ENCODE peak calls at places on chromosomes 16 and 17, in six cellular contexts. One of them, this sample, is unnamed.

GRCh38 chr17:16398270-16399267 is 16.8 kb upstream of the TRPV2 start:
- DNase-seq in suprapubic skin: no peak
- DNase-seq in thoracic aorta: no peak
- DNase-seq in upper lobe of left lung: no peak
- DNase-seq in adipocyte: no peak
- DNase-seq in fibroblast of lung: no peak
- DNase-seq in this sample: no peak

GRCh38 chr16:80063028-80063767 is 462.7 kb upstream of the MAF start:
- DNase-seq in adipocyte: no peak
- DNase-seq in thoracic aorta: no peak
- DNase-seq in fibroblast of lung: no peak
- DNase-seq in upper lobe of left lung: no peak
- DNase-seq in suprapubic skin: no peak
- DNase-seq in this sample: no peak

GRCh38 chr17:63665527-63666214 is 34.3 kb downstream of the LIMD2 start:
- DNase-seq in thoracic aorta: no peak
- DNase-seq in fibroblast of lung: no peak
- DNase-seq in adipocyte: no peak
- DNase-seq in upper lobe of left lung: no peak
- DNase-seq in suprapubic skin: no peak
- DNase-seq in this sample: no peak

GRCh38 chr17:6467567-6467966 is 23.3 kb downstream of the PIMREG start:
- DNase-seq in adipocyte: no peak
- DNase-seq in suprapubic skin: no peak
- DNase-seq in upper lobe of left lung: no peak
- DNase-seq in fibroblast of lung: no peak
- DNase-seq in thoracic aorta: no peak
- DNase-seq in this sample: peak

GRCh38 chr16:22356930-22357634 is 17.3 kb downstream of the CDR2 start:
- DNase-seq in thoracic aorta: no peak
- DNase-seq in suprapubic skin: no peak
- DNase-seq in adipocyte: no peak
- DNase-seq in fibroblast of lung: peak
- DNase-seq in upper lobe of left lung: no peak
- DNase-seq in this sample: no peak

GRCh38 chr16:7025616-7026190 is 306.9 kb upstream of the RBFOX1 start:
- DNase-seq in upper lobe of left lung: peak
- DNase-seq in fibroblast of lung: no peak
- DNase-seq in suprapubic skin: peak
- DNase-seq in thoracic aorta: no peak
- DNase-seq in adipocyte: peak
- DNase-seq in this sample: no peak

GRCh38 chr17:45293413-45294211 is 23.2 kb downstream of the MAP3K14 start:
- DNase-seq in suprapubic skin: peak
- DNase-seq in adipocyte: peak
- DNase-seq in fibroblast of lung: peak
- DNase-seq in thoracic aorta: peak
- DNase-seq in upper lobe of left lung: no peak
- DNase-seq in this sample: peak

GRCh38 chr16:50552476-50553101 is 4.4 kb downstream of the NKD1 start:
- DNase-seq in adipocyte: no peak
- DNase-seq in upper lobe of left lung: no peak
- DNase-seq in suprapubic skin: no peak
- DNase-seq in thoracic aorta: no peak
- DNase-seq in fibroblast of lung: no peak
- DNase-seq in this sample: no peak

GRCh38 chr17:45052052-45052772 is 780 bp upstream of the DCAKD start:
- DNase-seq in suprapubic skin: peak
- DNase-seq in upper lobe of left lung: peak
- DNase-seq in fibroblast of lung: peak
- DNase-seq in adipocyte: peak
- DNase-seq in thoracic aorta: no peak
- DNase-seq in this sample: peak

GRCh38 chr16:2429037-2429770 is at the start of gene CCNF:
- DNase-seq in upper lobe of left lung: peak
- DNase-seq in fibroblast of lung: peak
- DNase-seq in thoracic aorta: peak
- DNase-seq in adipocyte: peak
- DNase-seq in suprapubic skin: peak
- DNase-seq in this sample: peak

GRCh38 chr17:2700031-2700490 is 11.5 kb downstream of the CLUH start:
- DNase-seq in upper lobe of left lung: peak
- DNase-seq in adipocyte: no peak
- DNase-seq in suprapubic skin: peak
- DNase-seq in fibroblast of lung: no peak
- DNase-seq in thoracic aorta: no peak
- DNase-seq in this sample: peak

GRCh38 chr16:65375651-65376050 is 253.8 kb upstream of the CDH11 start:
- DNase-seq in suprapubic skin: no peak
- DNase-seq in upper lobe of left lung: no peak
- DNase-seq in fibroblast of lung: peak
- DNase-seq in thoracic aorta: no peak
- DNase-seq in adipocyte: no peak
- DNase-seq in this sample: no peak

GRCh38 chr17:49209061-49209571 is 1.3 kb downstream of the GNGT2 start:
- DNase-seq in suprapubic skin: no peak
- DNase-seq in fibroblast of lung: no peak
- DNase-seq in thoracic aorta: no peak
- DNase-seq in adipocyte: no peak
- DNase-seq in upper lobe of left lung: no peak
- DNase-seq in this sample: peak

GRCh38 chr17:31470592-31470991 is 79.1 kb downstream of the RAB11FIP4 start:
- DNase-seq in adipocyte: no peak
- DNase-seq in suprapubic skin: no peak
- DNase-seq in fibroblast of lung: no peak
- DNase-seq in upper lobe of left lung: no peak
- DNase-seq in thoracic aorta: no peak
- DNase-seq in this sample: peak

GRCh38 chr16:78742501-78743283 is 643.2 kb downstream of the WWOX start:
- DNase-seq in fibroblast of lung: peak
- DNase-seq in upper lobe of left lung: no peak
- DNase-seq in thoracic aorta: no peak
- DNase-seq in suprapubic skin: no peak
- DNase-seq in adipocyte: no peak
- DNase-seq in this sample: no peak
- H3K4me3 ChIP-seq in fibroblast of lung: peak
- H3K4me3 ChIP-seq in upper lobe of left lung: no peak
- H3K4me3 ChIP-seq in thoracic aorta: peak
- H3K4me3 ChIP-seq in suprapubic skin: no peak
- H3K4me3 ChIP-seq in adipocyte: no peak
- H3K4me3 ChIP-seq in this sample: no peak

GRCh38 chr16:85136213-85136704 is 24.0 kb upstream of the CIBAR2 start:
- DNase-seq in upper lobe of left lung: no peak
- DNase-seq in suprapubic skin: no peak
- DNase-seq in adipocyte: peak
- DNase-seq in thoracic aorta: no peak
- DNase-seq in fibroblast of lung: no peak
- DNase-seq in this sample: peak

GRCh38 chr16:85138073-85138824 is 26.0 kb upstream of the CIBAR2 start:
- DNase-seq in thoracic aorta: no peak
- DNase-seq in suprapubic skin: no peak
- DNase-seq in fibroblast of lung: no peak
- DNase-seq in adipocyte: no peak
- DNase-seq in upper lobe of left lung: no peak
- DNase-seq in this sample: peak

GRCh38 chr16:85134794-85135153 is 22.5 kb upstream of the CIBAR2 start:
- DNase-seq in thoracic aorta: no peak
- DNase-seq in fibroblast of lung: no peak
- DNase-seq in upper lobe of left lung: peak
- DNase-seq in adipocyte: no peak
- DNase-seq in suprapubic skin: no peak
- DNase-seq in this sample: peak

GRCh38 chr16:85137323-85138072 is 25.2 kb upstream of the CIBAR2 start:
- DNase-seq in upper lobe of left lung: peak
- DNase-seq in fibroblast of lung: peak
- DNase-seq in suprapubic skin: peak
- DNase-seq in thoracic aorta: peak
- DNase-seq in adipocyte: peak
- DNase-seq in this sample: peak

DNA sequence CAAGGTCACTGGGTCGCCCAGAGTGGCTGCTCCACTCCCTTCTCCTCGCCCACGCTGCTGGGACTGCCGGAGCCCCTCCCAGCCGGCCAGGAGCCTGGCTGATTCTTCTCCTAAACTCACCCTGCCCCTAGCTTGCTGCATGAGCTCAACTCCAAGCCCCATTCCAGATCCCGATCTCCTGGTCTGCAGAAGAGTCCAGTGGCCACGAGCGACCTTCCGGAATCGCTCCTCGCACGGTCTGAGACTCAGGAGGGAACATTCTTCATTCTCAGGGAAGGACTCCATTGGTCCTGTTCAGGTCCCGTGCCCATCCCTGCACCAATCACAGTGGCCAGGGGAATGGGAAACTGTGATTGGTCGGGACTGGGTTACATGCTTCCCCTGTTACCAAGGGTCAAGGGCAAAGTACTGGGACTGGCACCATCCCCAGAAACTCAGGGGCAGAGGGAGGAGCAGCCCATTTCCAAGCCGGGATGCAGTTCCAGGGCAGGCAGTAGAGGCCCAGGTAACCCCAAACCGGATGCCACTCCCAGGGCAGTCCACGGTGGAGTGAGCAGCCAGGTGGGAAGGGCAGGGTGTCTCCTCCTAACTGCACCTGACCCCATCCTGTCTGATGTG is 24.5 kb upstream of the CIBAR2 start:
- DNase-seq in suprapubic skin: no peak
- DNase-seq in fibroblast of lung: no peak
- DNase-seq in thoracic aorta: no peak
- DNase-seq in adipocyte: peak
- DNase-seq in upper lobe of left lung: no peak
- DNase-seq in this sample: peak
- H3K4me3 ChIP-seq in suprapubic skin: peak
- H3K4me3 ChIP-seq in fibroblast of lung: no peak
- H3K4me3 ChIP-seq in thoracic aorta: peak
- H3K4me3 ChIP-seq in adipocyte: peak
- H3K4me3 ChIP-seq in upper lobe of left lung: peak
- H3K4me3 ChIP-seq in this sample: peak

DNA sequence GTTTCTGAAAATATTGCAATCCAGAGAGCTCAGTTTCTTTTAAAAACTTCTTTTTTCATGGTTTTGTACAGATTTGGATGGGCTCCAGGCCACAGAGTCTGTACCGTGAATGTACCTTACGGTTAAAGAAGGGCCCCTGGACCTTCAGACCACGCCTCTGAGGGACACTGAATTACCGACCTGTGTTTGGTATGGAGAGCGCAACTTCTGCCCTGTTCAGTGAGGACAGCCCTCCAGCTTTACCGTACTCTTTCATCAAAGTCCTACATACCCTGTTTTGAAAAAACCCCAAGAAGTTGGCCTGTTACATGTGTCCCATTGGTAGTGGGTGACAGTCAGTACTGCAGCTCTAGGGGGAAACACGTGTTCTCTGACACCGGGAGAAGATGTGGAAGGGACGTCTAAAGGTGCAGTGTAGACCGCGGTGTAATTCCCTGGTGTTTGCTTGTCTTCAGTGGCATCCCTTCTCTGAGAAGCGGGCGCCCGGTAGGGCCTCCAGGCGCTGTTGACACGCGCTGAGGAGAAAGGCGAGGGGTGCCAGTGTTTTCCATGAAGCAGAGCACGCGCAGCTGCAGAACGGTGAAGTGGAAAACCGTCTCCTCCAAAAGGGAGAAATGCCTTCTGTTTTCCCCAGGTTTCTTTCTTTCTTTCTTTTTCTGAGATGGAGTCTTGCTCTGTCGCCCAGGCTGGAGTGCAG is 6.2 kb downstream of the PGS1 start:
- DNase-seq in suprapubic skin: no peak
- DNase-seq in fibroblast of lung: no peak
- DNase-seq in adipocyte: no peak
- DNase-seq in upper lobe of left lung: no peak
- DNase-seq in thoracic aorta: no peak
- DNase-seq in this sample: peak
- H3K4me3 ChIP-seq in suprapubic skin: no peak
- H3K4me3 ChIP-seq in fibroblast of lung: no peak
- H3K4me3 ChIP-seq in adipocyte: peak
- H3K4me3 ChIP-seq in upper lobe of left lung: no peak
- H3K4me3 ChIP-seq in thoracic aorta: peak
- H3K4me3 ChIP-seq in this sample: peak

GRCh38 chr17:43213545-43213944 is 1.9 kb downstream of the TMEM106A start:
- DNase-seq in fibroblast of lung: no peak
- DNase-seq in adipocyte: no peak
- DNase-seq in upper lobe of left lung: no peak
- DNase-seq in thoracic aorta: no peak
- DNase-seq in suprapubic skin: no peak
- DNase-seq in this sample: no peak

GRCh38 chr17:43211123-43211479 is 574 bp upstream of the TMEM106A start:
- DNase-seq in thoracic aorta: no peak
- DNase-seq in suprapubic skin: no peak
- DNase-seq in fibroblast of lung: no peak
- DNase-seq in adipocyte: peak
- DNase-seq in upper lobe of left lung: no peak
- DNase-seq in this sample: no peak

GRCh38 chr17:43212641-43213490 is 1.2 kb downstream of the TMEM106A start:
- DNase-seq in fibroblast of lung: peak
- DNase-seq in thoracic aorta: no peak
- DNase-seq in adipocyte: peak
- DNase-seq in suprapubic skin: no peak
- DNase-seq in upper lobe of left lung: no peak
- DNase-seq in this sample: no peak

GRCh38 chr17:43210576-43210975 is 1.1 kb upstream of the TMEM106A start:
- DNase-seq in fibroblast of lung: no peak
- DNase-seq in adipocyte: no peak
- DNase-seq in suprapubic skin: no peak
- DNase-seq in thoracic aorta: no peak
- DNase-seq in upper lobe of left lung: no peak
- DNase-seq in this sample: no peak

DNA sequence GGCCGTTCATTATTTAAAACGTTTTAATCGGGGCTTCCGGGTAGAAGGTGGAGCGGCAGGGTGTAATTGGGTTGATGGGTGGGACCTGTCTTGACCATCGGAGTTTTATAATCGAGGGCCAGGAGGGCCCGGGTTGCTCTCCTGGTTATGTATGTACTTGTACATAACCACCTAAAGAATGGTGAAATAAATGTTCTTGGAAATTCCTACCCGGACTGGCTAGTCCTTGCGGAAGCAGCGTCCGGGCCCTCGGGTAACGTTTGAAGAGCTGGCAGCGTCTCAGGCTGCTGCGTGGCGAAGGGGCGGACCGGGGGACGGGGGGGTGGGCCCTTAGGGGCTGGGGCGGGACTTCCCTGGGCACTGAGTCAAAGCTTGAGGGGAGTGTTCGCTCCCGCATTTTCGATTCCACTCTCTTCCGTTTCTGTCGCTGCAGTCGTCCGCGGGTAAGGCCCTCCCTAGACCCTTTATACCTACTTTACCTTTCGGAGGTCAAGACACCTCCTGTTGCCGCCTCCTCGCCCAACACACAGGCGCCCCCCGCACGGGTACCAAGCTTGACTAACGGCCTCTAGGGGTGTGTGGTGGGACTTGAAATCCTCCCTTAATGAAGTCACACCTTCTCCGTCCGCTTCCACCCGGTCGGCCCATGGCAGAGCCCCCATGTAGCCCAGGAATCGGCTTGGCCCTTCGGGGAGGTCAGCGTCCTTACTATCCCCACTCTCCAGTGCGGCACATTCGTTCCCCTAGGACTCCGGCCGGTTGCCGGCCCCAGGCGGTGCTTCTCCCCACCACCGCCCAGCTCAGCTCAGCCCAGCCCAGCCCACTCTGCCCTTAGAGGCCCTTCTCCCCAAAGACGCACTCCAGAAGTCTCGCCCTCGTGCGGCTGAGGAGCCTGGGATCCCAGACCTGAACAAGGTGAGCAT is at the start of gene TMEM106A:
- DNase-seq in thoracic aorta: peak
- DNase-seq in fibroblast of lung: peak
- DNase-seq in adipocyte: peak
- DNase-seq in suprapubic skin: peak
- DNase-seq in upper lobe of left lung: peak
- DNase-seq in this sample: peak
- H3K4me3 ChIP-seq in thoracic aorta: peak
- H3K4me3 ChIP-seq in fibroblast of lung: peak
- H3K4me3 ChIP-seq in adipocyte: peak
- H3K4me3 ChIP-seq in suprapubic skin: peak
- H3K4me3 ChIP-seq in upper lobe of left lung: peak
- H3K4me3 ChIP-seq in this sample: peak

GRCh38 chr16:67430504-67431076 is 331 bp upstream of the HSD11B2 start:
- DNase-seq in fibroblast of lung: no peak
- DNase-seq in suprapubic skin: no peak
- DNase-seq in upper lobe of left lung: peak
- DNase-seq in thoracic aorta: no peak
- DNase-seq in adipocyte: no peak
- DNase-seq in this sample: peak
- H3K4me3 ChIP-seq in fibroblast of lung: no peak
- H3K4me3 ChIP-seq in suprapubic skin: peak
- H3K4me3 ChIP-seq in upper lobe of left lung: peak
- H3K4me3 ChIP-seq in thoracic aorta: peak
- H3K4me3 ChIP-seq in adipocyte: peak
- H3K4me3 ChIP-seq in this sample: peak